ENCODE peak calls at places on chromosomes 6 and 20, in ten cellular contexts. H, A, Y, U, T, R, P, O, K and X are unnamed samples.

GRCh38 chr6:5672581-5673011 is 334.1 kb downstream of the NRN1 start:
- DNase-seq in H (no peak), T (peak), O (no peak), U (no peak), Y (no peak), P (no peak), A (no peak), K (no peak), R (no peak), X (peak)

GRCh38 chr6:166598441-166599138 is 12.1 kb upstream of the RAMACL start:
- DNase-seq in T (no peak), A (no peak), U (no peak), P (no peak), K (peak), Y (no peak), R (no peak), O (peak), H (no peak), X (peak)

GRCh38 chr6:52995913-52996685 is 1.0 kb upstream of the GSTA4 start:
- DNase-seq in R (peak), U (no peak), T (no peak), A (peak), K (peak), O (no peak), P (peak), H (no peak), Y (no peak), X (peak)

GRCh38 chr20:35702051-35702823 is 3.0 kb downstream of the ROMO1 start:
- DNase-seq in A (no peak), P (no peak), T (no peak), U (no peak), R (no peak), Y (no peak), K (no peak), H (no peak), O (no peak), X (no peak)

GRCh38 chr6:57216235-57217101 is 5.6 kb downstream of the RAB23 start:
- DNase-seq in O (peak), P (no peak), R (no peak), K (no peak), Y (no peak), H (no peak), A (no peak), T (no peak), U (no peak), X (no peak)

GRCh38 chr20:25015986-25016385 is 23.4 kb upstream of the APMAP start:
- DNase-seq in H (no peak), P (no peak), A (no peak), U (no peak), O (no peak), Y (no peak), R (no peak), T (no peak), K (no peak), X (no peak)

GRCh38 chr20:10671850-10672578 is 1.8 kb downstream of the JAG1 start:
- DNase-seq in P (no peak), Y (no peak), U (no peak), A (peak), O (no peak), K (peak), R (peak), T (peak), H (no peak), X (no peak)

GRCh38 chr6:166670013-166670412 is 43.0 kb upstream of the RPS6KA2 start:
- DNase-seq in Y (no peak), R (no peak), A (no peak), U (no peak), O (no peak), T (no peak), H (no peak), P (no peak), K (no peak), X (no peak)

GRCh38 chr20:60224914-60225313 is 266.7 kb downstream of the CDH26 start:
- DNase-seq in A (no peak), O (no peak), H (no peak), K (no peak), Y (no peak), P (no peak), T (peak), U (no peak), R (no peak), X (no peak)

GRCh38 chr20:33407251-33407650 is 5.9 kb upstream of the CDK5RAP1 start:
- DNase-seq in K (no peak), A (no peak), O (no peak), R (peak), H (no peak), T (no peak), Y (no peak), U (no peak), P (no peak), X (no peak)

GRCh38 chr20:60011512-60012507 is 53.6 kb downstream of the CDH26 start:
- DNase-seq in K (no peak), Y (peak), R (no peak), U (no peak), H (no peak), A (peak), O (no peak), P (no peak), T (no peak), X (no peak)

GRCh38 chr6:13848553-13849150 is 34.3 kb upstream of the MCUR1 start:
- DNase-seq in T (no peak), R (no peak), U (no peak), K (no peak), H (no peak), A (no peak), O (no peak), Y (peak), P (no peak), X (no peak)

GRCh38 chr6:68572525-68572924 is 62.6 kb upstream of the ADGRB3 start:
- DNase-seq in P (peak), H (no peak), A (no peak), U (no peak), T (peak), Y (no peak), K (no peak), O (no peak), R (peak), X (no peak)

GRCh38 chr20:15849131-15849685 is 724.0 kb downstream of the KIF16B start:
- DNase-seq in P (no peak), A (no peak), O (no peak), U (no peak), Y (no peak), H (no peak), T (no peak), K (no peak), R (no peak), X (no peak)

GRCh38 chr6:31744422-31744821 is 4.6 kb downstream of the MSH5 start:
- DNase-seq in H (no peak), U (no peak), R (no peak), K (no peak), Y (no peak), O (no peak), T (no peak), P (no peak), A (no peak), X (no peak)

GRCh38 chr20:3712279-3712873 is at the start of gene SIGLEC1:
- DNase-seq in T (peak), U (no peak), A (no peak), R (no peak), P (no peak), K (no peak), H (no peak), Y (no peak), O (no peak), X (no peak)

GRCh38 chr6:156931283-156931682 is 154.1 kb downstream of the ARID1B start:
- DNase-seq in P (no peak), H (no peak), A (no peak), O (no peak), U (no peak), R (no peak), K (no peak), Y (no peak), T (no peak), X (no peak)